ENCODE peak calls at places on chromosomes 2 and 18, in nine cellular contexts. C, W, D, P, E, J, S, G and H are unnamed samples.

GRCh38 chr18:49447810-49448745 is 12.4 kb downstream of the DYM start:
- DNase-seq in C (peak; percentile 51), W (peak; percentile 70), D (no peak), P (peak; percentile 51), E (no peak), J (peak; percentile 50), S (peak; percentile 59), G (peak; percentile 39), H (no peak)

GRCh38 chr2:62291052-62291451 is 95.1 kb downstream of the B3GNT2 start:
- DNase-seq in C (no peak), W (no peak), D (no peak), P (no peak), E (no peak), J (no peak), S (no peak), G (no peak), H (no peak)

GRCh38 chr2:150296795-150297546 is 190.5 kb downstream of the RND3 start:
- DNase-seq in C (peak; percentile 35), W (peak; percentile 60), D (no peak), P (no peak), E (no peak), J (peak; percentile 86), S (no peak), G (no peak), H (no peak)

GRCh38 chr2:46171441-46171953 is 125.7 kb upstream of the EPAS1 start:
- DNase-seq in C (peak; percentile 91), W (peak; percentile 76), D (no peak), P (no peak), E (no peak), J (peak; percentile 92), S (no peak), G (peak; percentile 57), H (peak; percentile 80)

GRCh38 chr2:136116111-136116812 is 1.7 kb downstream of the CXCR4 start:
- DNase-seq in C (no peak), W (no peak), D (no peak), P (peak; percentile 25), E (no peak), J (no peak), S (peak; percentile 71), G (no peak), H (no peak)

GRCh38 chr18:8423051-8423558 is 186.1 kb upstream of the RAB12 start:
- DNase-seq in C (peak; percentile 11), W (peak; percentile 52), D (no peak), P (no peak), E (no peak), J (peak; percentile 80), S (no peak), G (peak; percentile 13), H (no peak)

GRCh38 chr2:128797937-128798336 is 479.3 kb upstream of the HS6ST1 start:
- DNase-seq in C (no peak), W (no peak), D (no peak), P (no peak), E (no peak), J (no peak), S (no peak), G (no peak), H (no peak)

GRCh38 chr2:23221236-23221635 is 163.7 kb upstream of the KLHL29 start:
- DNase-seq in C (no peak), W (peak; percentile 4), D (no peak), P (no peak), E (no peak), J (no peak), S (no peak), G (no peak), H (no peak)

GRCh38 chr2:18976112-18976961 is 382.1 kb downstream of the OSR1 start:
- DNase-seq in C (peak; percentile 82), W (peak; percentile 96), D (no peak), P (no peak), E (no peak), J (peak; percentile 38), S (no peak), G (peak; percentile 86), H (no peak)

GRCh38 chr2:181197140-181197760 is 216.8 kb downstream of the UBE2E3 start:
- DNase-seq in C (no peak), W (no peak), D (no peak), P (no peak), E (no peak), J (peak; percentile 85), S (no peak), G (no peak), H (no peak)

GRCh38 chr2:135047295-135047694 is at the start of gene MAP3K19:
- DNase-seq in C (no peak), W (no peak), D (no peak), P (no peak), E (no peak), J (no peak), S (no peak), G (no peak), H (no peak)

GRCh38 chr2:133579295-133579694 is 11.0 kb upstream of the NCKAP5 start:
- DNase-seq in C (no peak), W (no peak), D (no peak), P (no peak), E (no peak), J (peak; percentile 98), S (peak; percentile 23), G (no peak), H (no peak)

GRCh38 chr18:24271381-24272331 is 126.0 kb downstream of the OSBPL1A start:
- DNase-seq in C (peak; percentile 57), W (peak; percentile 71), D (peak; percentile 82), P (peak; percentile 88), E (peak; percentile 50), J (peak; percentile 66), S (peak; percentile 77), G (peak; percentile 23), H (peak; percentile 69)

GRCh38 chr2:121149384-121149783 is 135.6 kb downstream of the TFCP2L1 start:
- DNase-seq in C (no peak), W (no peak), D (no peak), P (no peak), E (no peak), J (no peak), S (no peak), G (no peak), H (no peak)

GRCh38 chr2:40746150-40746549 is 294.3 kb upstream of the SLC8A1 start:
- DNase-seq in C (no peak), W (no peak), D (no peak), P (no peak), E (no peak), J (no peak), S (no peak), G (no peak), H (no peak)

GRCh38 chr2:138777996-138778395 is 2.2 kb downstream of the NXPH2 start:
- DNase-seq in C (no peak), W (peak; percentile 17), D (no peak), P (peak; percentile 25), E (no peak), J (no peak), S (no peak), G (no peak), H (no peak)

GRCh38 chr2:171855401-171855800 is 38.6 kb downstream of the SLC25A12 start:
- DNase-seq in C (peak; percentile 31), W (peak; percentile 84), D (no peak), P (no peak), E (no peak), J (peak; percentile 31), S (no peak), G (no peak), H (no peak)

GRCh38 chr2:102480273-102480672 is 7.2 kb downstream of the SLC9A4 start:
- DNase-seq in C (no peak), W (no peak), D (no peak), P (no peak), E (no peak), J (no peak), S (no peak), G (no peak), H (no peak)

GRCh38 chr2:102474785-102475184 is 1.8 kb downstream of the SLC9A4 start:
- DNase-seq in C (no peak), W (no peak), D (no peak), P (no peak), E (no peak), J (no peak), S (no peak), G (no peak), H (no peak)

GRCh38 chr2:102480796-102481195 is 7.8 kb downstream of the SLC9A4 start:
- DNase-seq in C (no peak), W (no peak), D (no peak), P (no peak), E (no peak), J (no peak), S (no peak), G (no peak), H (no peak)

GRCh38 chr2:102481931-102482330 is 8.9 kb downstream of the SLC9A4 start:
- DNase-seq in C (no peak), W (no peak), D (no peak), P (no peak), E (no peak), J (no peak), S (no peak), G (no peak), H (no peak)

GRCh38 chr2:102478686-102479470 is 5.9 kb downstream of the SLC9A4 start:
- DNase-seq in C (no peak), W (no peak), D (no peak), P (peak; percentile 48), E (no peak), J (no peak), S (no peak), G (no peak), H (no peak)
- TF ChIP-seq CTCF in C (peak; percentile 12), W (no peak), D (no peak), P (no peak), E (no peak), J (no peak), S (no peak), G (no peak), H (no peak)

GRCh38 chr2:163682695-163683094 is 53.1 kb downstream of the FIGN start:
- DNase-seq in C (peak; percentile 9), W (peak; percentile 22), D (no peak), P (no peak), E (no peak), J (peak; percentile 77), S (peak; percentile 6), G (no peak), H (no peak)
- TF ChIP-seq CTCF in C (peak; percentile 48), W (peak; percentile 44), D (no peak), P (no peak), E (no peak), J (peak; percentile 40), S (peak; percentile 25), G (peak; percentile 39), H (no peak)

GRCh38 chr2:227551804-227552203 is 46.9 kb upstream of the SCYGR2 start:
- DNase-seq in C (no peak), W (no peak), D (no peak), P (no peak), E (no peak), J (no peak), S (no peak), G (no peak), H (no peak)

GRCh38 chr2:227545990-227546389 is 52.7 kb upstream of the SCYGR2 start:
- DNase-seq in C (no peak), W (no peak), D (no peak), P (peak; percentile 28), E (no peak), J (peak; percentile 7), S (peak; percentile 11), G (no peak), H (no peak)
- TF ChIP-seq CTCF in C (peak; percentile 53), W (no peak), D (no peak), P (no peak), E (no peak), J (peak; percentile 28), S (no peak), G (peak; percentile 29), H (no peak)

GRCh38 chr2:61135510-61135909 is 26.5 kb upstream of the C2orf74 start:
- DNase-seq in C (peak; percentile 42), W (peak; percentile 49), D (no peak), P (no peak), E (no peak), J (peak; percentile 33), S (no peak), G (peak; percentile 24), H (no peak)
- TF ChIP-seq CTCF in C (peak; percentile 64), W (peak; percentile 54), D (no peak), P (no peak), E (peak; percentile 28), J (peak; percentile 12), S (no peak), G (peak; percentile 49), H (peak; percentile 38)